ENCODE peak calls at places on chromosome 5, in eight cellular contexts. Y is GM23248, F is HCT116, M is MM.1S, P is IMR-90, D is neural progenitor cell, A is mesenchymal stem cell, N is Karpas-422. X is an unnamed sample.
A peak's percentile ranks its signal among the peaks of the same experiment; 100 is the strongest.

GRCh38 chr5:59483971-59484472 is 409.5 kb downstream of the PDE4D start:
- DNase-seq in D (no peak), N (no peak), A (peak; percentile 58), P (peak; percentile 11), F (no peak), M (no peak), Y (peak; percentile 6), X (no peak)

GRCh38 chr5:174849426-174849825 is 125.0 kb downstream of the MSX2 start:
- DNase-seq in F (no peak), A (no peak), M (no peak), P (no peak), D (no peak), Y (no peak), N (no peak), X (no peak)

GRCh38 chr5:57738306-57738705 is 255.7 kb upstream of the ACTBL2 start:
- DNase-seq in Y (no peak), P (no peak), M (no peak), F (no peak), N (no peak), D (peak; percentile 7), A (no peak), X (no peak)

GRCh38 chr5:179153921-179154345 is 93.8 kb downstream of the ZNF354C start:
- DNase-seq in F (no peak), N (no peak), M (no peak), D (no peak), Y (no peak), A (no peak), P (no peak), X (peak; percentile 19)

GRCh38 chr5:120516799-120517198 is 52.7 kb downstream of the PRR16 start:
- DNase-seq in P (peak; percentile 63), F (no peak), Y (peak; percentile 83), A (no peak), D (no peak), M (no peak), N (no peak), X (peak; percentile 37)

GRCh38 chr5:17172801-17173200 is 44.6 kb upstream of the BASP1 start:
- DNase-seq in A (no peak), Y (no peak), D (no peak), M (no peak), N (no peak), F (no peak), P (no peak), X (no peak)

GRCh38 chr5:83440826-83441225 is 30.7 kb upstream of the VCAN start:
- DNase-seq in F (no peak), N (no peak), P (peak; percentile 2), D (no peak), Y (no peak), A (peak; percentile 23), M (no peak), X (no peak)

GRCh38 chr5:89282832-89283510 is 400.0 kb upstream of the MEF2C start:
- DNase-seq in P (peak; percentile 85), D (no peak), Y (peak; percentile 60), A (peak; percentile 52), M (no peak), N (no peak), F (peak; percentile 29), X (no peak)

GRCh38 chr5:115559524-115559923 is 14.9 kb upstream of the FEM1C start:
- DNase-seq in M (no peak), D (no peak), A (peak; percentile 46), P (peak; percentile 82), F (no peak), Y (peak; percentile 85), N (no peak), X (no peak)

GRCh38 chr5:57955506-57955905 is 472.9 kb upstream of the ACTBL2 start:
- DNase-seq in D (no peak), A (no peak), N (no peak), M (no peak), F (no peak), P (no peak), Y (no peak), X (no peak)

GRCh38 chr5:98173334-98173733 is 600.1 kb upstream of the RGMB start:
- DNase-seq in D (no peak), N (no peak), F (no peak), Y (peak; percentile 88), M (no peak), P (peak; percentile 84), A (no peak), X (peak; percentile 25)

GRCh38 chr5:66829826-66830225 is 233.6 kb downstream of the MAST4 start:
- DNase-seq in N (no peak), D (peak; percentile 54), P (peak; percentile 8), M (peak; percentile 78), F (no peak), Y (peak; percentile 71), A (peak; percentile 19), X (no peak)

GRCh38 chr5:76547242-76547890 is 75.8 kb downstream of the F2RL2 start:
- DNase-seq in N (no peak), A (peak; percentile 33), M (peak; percentile 93), P (no peak), D (no peak), Y (peak; percentile 4), F (no peak), X (no peak)

GRCh38 chr5:35876922-35877321 is 20.2 kb downstream of the IL7R start:
- DNase-seq in Y (peak; percentile 69), F (no peak), A (peak; percentile 84), N (no peak), D (no peak), M (no peak), P (no peak), X (no peak)

GRCh38 chr5:139640432-139641115 is 7.6 kb upstream of the CXXC5 start:
- DNase-seq in F (no peak), N (no peak), Y (no peak), P (no peak), M (no peak), D (no peak), A (no peak), X (peak; percentile 92)

GRCh38 chr5:160166973-160167622 is 47.8 kb upstream of the PWWP2A start:
- DNase-seq in P (no peak), N (no peak), F (no peak), A (peak; percentile 30), Y (no peak), M (no peak), D (no peak), X (no peak)
- H2AFZ ChIP-seq in P (no peak overlapping the region), N (no peak overlapping the region), F (no peak overlapping the region), A (no peak overlapping the region), Y (no peak overlapping the region), M (no peak overlapping the region), D (peak overlapping the region; percentile 93), X (peak overlapping the region; percentile 65)

DNA sequence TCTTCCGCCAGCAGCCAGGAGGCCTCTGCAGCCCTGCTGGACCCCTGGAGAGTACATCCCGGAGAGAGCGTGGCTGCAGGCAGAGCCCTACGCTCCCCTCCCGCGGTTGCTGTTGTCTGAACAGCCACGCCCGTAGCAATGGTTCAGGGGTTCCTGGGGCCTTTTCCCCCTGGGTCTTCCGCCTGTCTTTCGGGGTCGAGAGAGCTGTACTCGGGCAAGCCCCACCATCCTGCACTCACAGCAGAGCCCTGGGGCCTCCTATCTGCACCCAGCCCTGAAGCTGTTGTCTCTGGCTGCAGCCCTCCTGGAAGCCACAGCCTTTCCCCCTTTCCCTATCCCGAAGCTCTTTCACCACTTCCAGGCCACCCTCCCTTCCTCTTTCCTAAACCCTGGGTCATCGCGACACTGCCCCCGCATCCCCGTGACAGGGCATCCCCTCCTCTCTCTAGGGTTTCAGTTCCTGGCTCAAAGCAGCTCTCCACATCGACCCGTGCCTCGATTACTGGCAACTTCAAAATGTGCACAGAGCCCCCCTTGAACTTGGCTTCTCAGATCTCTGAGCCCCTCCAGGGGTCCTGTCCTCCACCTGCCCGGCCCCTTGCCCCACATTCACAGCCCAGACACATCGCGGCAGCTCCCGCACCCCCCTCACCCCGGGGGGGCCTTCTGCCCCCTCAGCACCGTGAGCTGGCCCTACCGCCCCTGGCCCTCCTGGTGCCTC is 43.9 kb upstream of the CEP72 start:
- DNase-seq in D (no peak), A (no peak), F (no peak), N (no peak), P (no peak), Y (no peak), M (no peak), X (no peak)
- H3K27me3 ChIP-seq in D (peaks cover 26% of the 10 kb centered on the region), A (peaks cover 67% of the 10 kb centered on the region), F (no peaks in the 10 kb centered on the region), N (no peaks in the 10 kb centered on the region), P (peaks cover 48% of the 10 kb centered on the region), Y (peaks cover 8% of the 10 kb centered on the region), M (peaks cover 43% of the 10 kb centered on the region), X (peaks cover 44% of the 10 kb centered on the region)

DNA sequence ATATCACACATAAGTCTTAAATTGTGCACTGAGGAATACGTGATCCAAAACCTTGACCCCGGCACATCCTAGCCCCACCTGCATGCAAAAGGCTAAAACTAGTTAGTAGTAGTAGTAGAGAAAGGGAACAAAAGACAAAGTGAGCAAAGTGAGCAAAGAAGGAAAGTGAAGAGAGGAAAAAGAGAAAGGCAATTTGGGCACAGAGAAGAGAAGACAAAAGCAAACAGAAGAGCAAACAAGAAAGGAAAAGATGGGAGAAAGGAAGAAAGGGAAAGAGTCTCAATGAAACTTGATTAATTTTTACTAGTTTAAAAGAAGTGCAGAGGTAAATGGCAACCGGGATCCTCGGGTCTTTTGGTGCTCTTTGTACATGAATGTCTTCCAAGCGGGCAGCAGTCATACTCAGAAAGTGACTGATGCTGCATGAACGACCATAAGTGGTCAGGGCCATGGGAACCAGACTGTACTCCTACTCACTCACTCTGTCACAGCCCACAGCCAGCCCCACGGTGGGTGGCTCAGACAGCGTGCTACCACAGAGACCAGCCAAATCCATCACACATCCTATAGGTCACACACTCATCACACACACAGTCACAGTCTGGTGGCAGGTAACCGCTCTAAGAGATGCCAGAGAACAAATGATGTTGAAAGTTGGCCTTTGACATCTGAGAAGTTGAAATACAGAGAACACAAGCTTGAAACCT is 203.9 kb downstream of the FBN2 start:
- DNase-seq in P (no peak), M (no peak), D (no peak), A (no peak), Y (no peak), N (no peak), F (no peak), X (no peak)
- H3K27ac ChIP-seq in P (no peak overlapping the region), M (no peak overlapping the region), D (no peak overlapping the region), A (no peak overlapping the region), Y (no peak overlapping the region), N (no peak overlapping the region), F (no peak overlapping the region), X (no peak overlapping the region)

GRCh38 chr5:54063817-54064216 is 246.6 kb downstream of the ARL15 start:
- DNase-seq in Y (peak; percentile 84), F (no peak), N (no peak), A (peak; percentile 51), P (peak; percentile 89), D (no peak), M (no peak), X (peak; percentile 83)

GRCh38 chr5:54066433-54066832 is 243.9 kb downstream of the ARL15 start:
- DNase-seq in N (no peak), D (no peak), M (no peak), Y (no peak), A (no peak), F (no peak), P (no peak), X (no peak)

GRCh38 chr5:54062958-54063357 is 247.4 kb downstream of the ARL15 start:
- DNase-seq in Y (peak; percentile 74), P (peak; percentile 78), D (no peak), N (no peak), F (no peak), M (no peak), A (peak; percentile 40), X (peak; percentile 77)
- H2AFZ ChIP-seq in Y (peak overlapping the region; percentile 42), P (peak overlapping the region; percentile 1), D (no peak overlapping the region), N (no peak overlapping the region), F (no peak overlapping the region), M (no peak overlapping the region), A (no peak overlapping the region), X (peak overlapping the region; percentile 58)